ENCODE peak calls at places on chromosomes 1 and 21, in six cellular contexts. E is stimulated activated CD4-positive, alpha-beta T cell treated with anti-CD3 and anti-CD28 coated beads, Interleukin-15, amount 100 ng/mL, for 24 hours; D is K562; M is astrocyte of the spinal cord; C is fibroblast of pulmonary artery; R is dorsolateral prefrontal cortex. W is an unnamed sample.

GRCh38 chr1:239914827-239915231 is 176.9 kb upstream of the FMN2 start:
- DNase-seq in E (no peak), D (no peak), M (peak), C (peak), R (no peak), W (peak)

GRCh38 chr1:186643600-186643999 is 36.6 kb downstream of the PTGS2 start:
- DNase-seq in E (no peak), D (no peak), M (no peak), C (peak), R (no peak), W (no peak)

GRCh38 chr1:245671966-245672767 is 517.4 kb downstream of the KIF26B start:
- DNase-seq in E (no peak), D (no peak), M (no peak), C (no peak), R (no peak), W (no peak)

GRCh38 chr21:39648879-39649278 is 36.1 kb downstream of the B3GALT5 start:
- DNase-seq in E (no peak), D (no peak), M (no peak), C (no peak), R (no peak), W (no peak)

GRCh38 chr1:36109041-36109679 is 15.9 kb downstream of the COL8A2 start:
- DNase-seq in E (peak), D (no peak), M (peak), C (peak), R (no peak), W (no peak)

GRCh38 chr1:117575586-117576225 is 30.1 kb upstream of the TENT5C start:
- DNase-seq in E (no peak), D (no peak), M (no peak), C (no peak), R (no peak), W (no peak)

GRCh38 chr1:54267815-54268551 is 68.0 kb downstream of the MRPL37 start:
- DNase-seq in E (no peak), D (no peak), M (no peak), C (no peak), R (no peak), W (no peak)

GRCh38 chr21:26756491-26757159 is 88.6 kb downstream of the ADAMTS1 start:
- DNase-seq in E (no peak), D (no peak), M (peak), C (peak), R (no peak), W (peak)

GRCh38 chr21:45420623-45421041 is 15.7 kb downstream of the COL18A1 start:
- DNase-seq in E (no peak), D (no peak), M (no peak), C (no peak), R (no peak), W (no peak)

GRCh38 chr1:181396171-181396670 is 87.1 kb upstream of the CACNA1E start:
- DNase-seq in E (peak), D (no peak), M (no peak), C (no peak), R (no peak), W (no peak)

GRCh38 chr21:44199448-44199847 is 41.3 kb downstream of the ICOSLG start:
- DNase-seq in E (no peak), D (peak), M (no peak), C (no peak), R (no peak), W (no peak)

GRCh38 chr1:44907909-44908308 is 64.9 kb upstream of the PTCH2 start:
- DNase-seq in E (no peak), D (no peak), M (no peak), C (peak), R (no peak), W (peak)

GRCh38 chr1:74819062-74819461 is 86.1 kb downstream of the TYW3 start:
- DNase-seq in E (no peak), D (no peak), M (peak), C (no peak), R (no peak), W (no peak)

GRCh38 chr21:34936874-34937563 is 112.1 kb downstream of the RUNX1 start:
- DNase-seq in E (no peak), D (no peak), M (no peak), C (peak), R (no peak), W (peak)

GRCh38 chr1:62978056-62978455 is 194.1 kb downstream of the ATG4C start:
- DNase-seq in E (no peak), D (no peak), M (no peak), C (no peak), R (no peak), W (no peak)

GRCh38 chr1:167474191-167474641 is 44.1 kb downstream of the CD247 start:
- DNase-seq in E (peak), D (peak), M (no peak), C (no peak), R (no peak), W (no peak)

GRCh38 chr21:27397578-27397977 is 430.7 kb upstream of the ADAMTS5 start:
- DNase-seq in E (no peak), D (no peak), M (no peak), C (no peak), R (no peak), W (no peak)

GRCh38 chr1:46083579-46083978 is 48.9 kb downstream of the PIK3R3 start:
- DNase-seq in E (no peak), D (no peak), M (no peak), C (no peak), R (no peak), W (no peak)

GRCh38 chr1:38941093-38941492 is 537 bp downstream of the RHBDL2 start:
- DNase-seq in E (no peak), D (no peak), M (no peak), C (no peak), R (no peak), W (no peak)

GRCh38 chr1:59136541-59137335 is 160.2 kb upstream of the FGGY start:
- DNase-seq in E (no peak), D (no peak), M (no peak), C (peak), R (no peak), W (no peak)

GRCh38 chr1:94142022-94142421 is 21.1 kb upstream of the ABCA4 start:
- DNase-seq in E (no peak), D (no peak), M (peak), C (peak), R (no peak), W (no peak)

GRCh38 chr1:25347556-25347955 is 9.4 kb downstream of the TMEM50A start:
- DNase-seq in E (no peak), D (no peak), M (no peak), C (no peak), R (no peak), W (no peak)

GRCh38 chr1:71565267-71565666 is 484.4 kb upstream of the ZRANB2 start:
- DNase-seq in E (no peak), D (no peak), M (no peak), C (peak), R (no peak), W (no peak)

GRCh38 chr21:34613679-34614442 is 1.1 kb downstream of the RCAN1 start:
- DNase-seq in E (peak), D (peak), M (no peak), C (no peak), R (no peak), W (no peak)

GRCh38 chr1:119359730-119360129 is 8.9 kb upstream of the HAO2 start:
- DNase-seq in E (no peak), D (no peak), M (no peak), C (no peak), R (no peak), W (no peak)

GRCh38 chr21:44984792-44985440 is 45.1 kb downstream of the SLX9 start:
- DNase-seq in E (no peak), D (no peak), M (no peak), C (no peak), R (no peak), W (no peak)

GRCh38 chr1:159779403-159779851 is 1.3 kb upstream of the DUSP23 start:
- DNase-seq in E (no peak), D (no peak), M (peak), C (peak), R (no peak), W (no peak)

GRCh38 chr21:44829507-44830092 is 11.7 kb upstream of the SUMO3 start:
- DNase-seq in E (no peak), D (no peak), M (no peak), C (no peak), R (no peak), W (no peak)

GRCh38 chr21:32708069-32708468 is 19.7 kb downstream of the SYNJ1 start:
- DNase-seq in E (no peak), D (no peak), M (no peak), C (no peak), R (no peak), W (peak)

GRCh38 chr1:204751883-204752687 is 66.5 kb upstream of the LRRN2 start:
- DNase-seq in E (no peak), D (peak), M (no peak), C (no peak), R (no peak), W (peak)

GRCh38 chr1:76764638-76765572 is 102.4 kb upstream of the ST6GALNAC5 start:
- DNase-seq in E (no peak), D (no peak), M (no peak), C (peak), R (peak), W (no peak)